ENCODE peak calls at places on chromosomes 1 and 21, in five cellular contexts. C is pancreas; K is testis; T is CD8-positive, alpha-beta T cell; H is AG04450. P is an unnamed sample.

GRCh38 chr1:8448906-8449661 is 131.2 kb downstream of the SLC45A1 start:
- DNase-seq in C (no peak), K (no peak), T (no peak), H (no peak), P (no peak)

GRCh38 chr1:108644984-108645383 is 15.9 kb downstream of the HENMT1 start:
- DNase-seq in C (no peak), K (no peak), T (peak), H (no peak), P (no peak)

GRCh38 chr1:33758698-33759097 is 105.2 kb upstream of the HMGB4 start:
- DNase-seq in C (no peak), K (peak), T (no peak), H (peak), P (peak)

GRCh38 chr1:91894036-91894761 is 8.2 kb upstream of the TGFBR3 start:
- DNase-seq in C (no peak), K (no peak), T (no peak), H (no peak), P (no peak)

GRCh38 chr1:93328809-93329477 is 16.8 kb upstream of the DR1 start:
- DNase-seq in C (no peak), K (no peak), T (no peak), H (peak), P (no peak)

GRCh38 chr21:44702111-44702972 is 5.4 kb downstream of the KRTAP10-12 start:
- DNase-seq in C (no peak), K (peak), T (no peak), H (no peak), P (no peak)

GRCh38 chr1:222109836-222110235 is 367.9 kb upstream of the DUSP10 start:
- DNase-seq in C (no peak), K (no peak), T (no peak), H (no peak), P (no peak)

GRCh38 chr1:7549277-7549676 is 221.8 kb upstream of the VAMP3 start:
- DNase-seq in C (no peak), K (no peak), T (no peak), H (no peak), P (peak)

GRCh38 chr1:112263464-112263863 is 132.6 kb upstream of the CTTNBP2NL start:
- DNase-seq in C (no peak), K (no peak), T (no peak), H (no peak), P (peak)

GRCh38 chr1:228899421-228899956 is 164.2 kb downstream of the RHOU start:
- DNase-seq in C (no peak), K (no peak), T (no peak), H (no peak), P (no peak)

GRCh38 chr1:203581841-203582240 is 44.8 kb upstream of the ATP2B4 start:
- DNase-seq in C (no peak), K (no peak), T (no peak), H (no peak), P (no peak)

GRCh38 chr1:220761688-220762427 is 13.7 kb downstream of the MTARC2 start:
- DNase-seq in C (peak), K (no peak), T (no peak), H (no peak), P (no peak)

GRCh38 chr1:94737124-94737998 is 82.8 kb upstream of the SLC44A3 start:
- DNase-seq in C (no peak), K (no peak), T (no peak), H (no peak), P (no peak)

GRCh38 chr1:156577512-156577911 is 2.0 kb upstream of the TTC24 start:
- DNase-seq in C (no peak), K (no peak), T (no peak), H (no peak), P (no peak)

GRCh38 chr1:180213401-180214177 is 16.5 kb upstream of the LHX4 start:
- DNase-seq in C (no peak), K (peak), T (peak), H (no peak), P (no peak)

GRCh38 chr1:8718878-8719361 is 98.5 kb downstream of the RERE start:
- DNase-seq in C (no peak), K (no peak), T (no peak), H (no peak), P (no peak)

GRCh38 chr1:207414606-207415108 is 39.5 kb upstream of the CR2 start:
- DNase-seq in C (no peak), K (no peak), T (no peak), H (no peak), P (no peak)

GRCh38 chr1:230326971-230327891 is 98.9 kb downstream of the PGBD5 start:
- DNase-seq in C (no peak), K (no peak), T (no peak), H (no peak), P (no peak)

GRCh38 chr1:240500681-240501080 is 111.3 kb downstream of the GREM2 start:
- DNase-seq in C (no peak), K (no peak), T (no peak), H (no peak), P (no peak)

GRCh38 chr21:33550772-33551660 is 8.2 kb downstream of the SON start:
- DNase-seq in C (no peak), K (no peak), T (no peak), H (no peak), P (no peak)
- TF ChIP-seq CTCF in C (no peak), K (no peak), T (no peak), H (no peak), P (no peak)

GRCh38 chr1:226827458-226827857 is 43.0 kb upstream of the PSEN2 start:
- DNase-seq in C (peak), K (peak), T (no peak), H (no peak), P (no peak)

GRCh38 chr1:226826479-226827245 is 43.8 kb upstream of the PSEN2 start:
- DNase-seq in C (no peak), K (no peak), T (no peak), H (no peak), P (no peak)

GRCh38 chr1:226829105-226829504 is 41.3 kb upstream of the PSEN2 start:
- DNase-seq in C (no peak), K (no peak), T (no peak), H (no peak), P (no peak)

GRCh38 chr1:226825746-226826100 is 44.7 kb upstream of the PSEN2 start:
- DNase-seq in C (no peak), K (no peak), T (no peak), H (no peak), P (no peak)

GRCh38 chr1:226827968-226828513 is 42.4 kb upstream of the PSEN2 start:
- DNase-seq in C (peak), K (peak), T (peak), H (peak), P (peak)
- H3K4me3 ChIP-seq in C (no peak), K (peak), T (peak), H (no peak), P (no peak)

DNA sequence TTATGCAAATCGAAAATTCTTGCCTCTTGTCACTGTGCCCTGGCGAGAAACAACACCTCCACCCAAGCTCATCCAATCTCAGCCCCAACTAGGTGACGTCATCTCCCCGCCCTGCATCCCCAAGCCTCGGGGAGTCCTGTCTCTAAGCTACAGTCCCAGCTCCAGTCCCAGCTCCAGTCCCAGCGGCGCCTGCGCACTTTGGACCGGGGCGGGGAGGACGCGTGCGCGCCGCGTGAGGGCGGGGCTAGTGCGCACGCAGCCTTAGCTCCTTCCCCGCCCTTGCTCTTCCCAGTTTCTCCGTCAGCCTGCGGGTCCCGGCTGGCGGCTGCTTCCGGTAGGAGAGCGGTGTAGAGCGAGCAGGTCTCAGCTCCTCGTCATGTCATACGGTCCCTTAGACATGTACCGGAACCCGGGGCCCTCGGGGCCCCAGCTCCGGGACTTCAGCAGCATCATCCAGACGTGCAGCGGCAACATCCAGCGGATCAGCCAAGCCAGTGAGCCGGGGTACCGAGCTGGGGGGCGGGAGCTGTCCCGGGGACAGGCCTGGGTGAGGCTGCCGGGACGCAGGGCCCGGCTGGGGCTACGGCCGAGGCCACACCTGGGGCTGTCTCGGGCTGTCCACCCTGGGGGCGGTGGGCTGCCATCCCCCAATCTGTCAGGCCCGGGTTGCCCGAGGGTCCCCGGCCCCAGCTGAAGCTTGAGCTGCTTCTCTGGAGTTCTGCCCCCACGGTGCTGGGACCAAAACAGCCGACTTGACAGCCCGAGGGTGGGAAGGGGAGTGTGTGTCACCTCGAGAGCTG is at the start of gene STX12:
- DNase-seq in C (peak), K (peak), T (peak), H (peak), P (peak)
- TF ChIP-seq CTCF in C (no peak), K (no peak), T (no peak), H (no peak), P (no peak)

DNA sequence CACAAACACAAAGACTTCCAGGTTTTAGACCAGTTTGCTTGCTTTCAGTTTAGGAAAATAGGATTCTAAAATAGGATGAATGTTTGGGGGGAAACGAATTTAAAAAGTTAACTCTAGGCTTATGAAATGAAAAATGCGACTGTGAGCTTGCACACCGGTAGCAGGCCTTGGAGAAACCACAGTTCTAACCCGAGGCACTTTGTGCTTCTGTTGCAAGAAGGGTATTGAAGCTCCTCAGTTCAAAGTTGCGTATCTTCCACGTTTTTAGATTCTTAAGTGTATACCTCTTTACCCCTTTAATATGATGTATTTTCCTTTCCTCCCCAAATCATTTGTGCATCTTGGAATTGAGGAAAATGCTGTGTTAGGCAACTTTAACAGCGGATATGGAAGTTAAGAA is 2.4 kb downstream of the MRPS6 start:
- DNase-seq in C (no peak), K (no peak), T (no peak), H (no peak), P (peak)
- H3K4me3 ChIP-seq in C (no peak), K (peak), T (no peak), H (peak), P (no peak)